ENCODE peak calls at places on chromosomes 5 and 9, in ten cellular contexts. U is HT-29; D is T follicular helper cell; B is left ventricle myocardium inferior; X is activated CD4-positive, alpha-beta T cell treated with anti-CD3 and anti-CD28 coated beads, Interleukin-2, amount 50 U/mL, for 1 hour; R is BE2C; A is SIG-M5; G is T-helper 22 cell; E is stimulated activated CD8-positive, alpha-beta memory T cell treated with anti-CD3 and anti-CD28 coated beads, Interleukin-4, amount 100 ng/mL, for 4 hours; H is SK-N-MC. C is an unnamed sample.
A peak's percentile ranks its signal among the peaks of the same experiment; 100 is the strongest.

GRCh38 chr9:77679696-77680359 is 31.7 kb upstream of the GNA14 start:
- DNase-seq in U (no peak), D (no peak), B (no peak), X (no peak), R (no peak), A (no peak), G (no peak), E (no peak), H (no peak), C (no peak)

GRCh38 chr5:181133610-181134231 is 2.8 kb upstream of the OR2V1 start:
- DNase-seq in U (peak; percentile 54), D (no peak), B (peak; percentile 80), X (no peak), R (peak; percentile 39), A (no peak), G (no peak), E (no peak), H (no peak), C (no peak)

GRCh38 chr5:97157689-97158088 is 15.3 kb upstream of the LIX1 start:
- DNase-seq in U (no peak), D (no peak), B (no peak), X (no peak), R (no peak), A (no peak), G (no peak), E (no peak), H (no peak), C (no peak)

GRCh38 chr9:30758726-30759446 is 1625.6 kb upstream of the ACO1 start:
- DNase-seq in U (no peak), D (no peak), B (no peak), X (no peak), R (no peak), A (no peak), G (no peak), E (no peak), H (no peak), C (no peak)

GRCh38 chr5:149141224-149141956 is at the start of gene ABLIM3:
- DNase-seq in U (peak; percentile 92), D (peak; percentile 52), B (peak; percentile 75), X (peak; percentile 72), R (peak; percentile 72), A (no peak), G (peak; percentile 32), E (peak; percentile 31), H (no peak), C (peak; percentile 54)

GRCh38 chr9:12141422-12141821 is 551.8 kb upstream of the TYRP1 start:
- DNase-seq in U (no peak), D (no peak), B (no peak), X (no peak), R (no peak), A (no peak), G (no peak), E (no peak), H (no peak), C (no peak)

GRCh38 chr5:127386557-127386956 is 96.0 kb downstream of the MEGF10 start:
- DNase-seq in U (no peak), D (no peak), B (no peak), X (no peak), R (no peak), A (no peak), G (no peak), E (no peak), H (no peak), C (no peak)

GRCh38 chr5:119343766-119344165 is 12.1 kb upstream of the TNFAIP8 start:
- DNase-seq in U (no peak), D (no peak), B (no peak), X (no peak), R (no peak), A (peak; percentile 23), G (no peak), E (no peak), H (no peak), C (peak; percentile 44)

GRCh38 chr5:173563246-173563645 is 53.2 kb downstream of the BOD1 start:
- DNase-seq in U (no peak), D (no peak), B (no peak), X (no peak), R (no peak), A (no peak), G (no peak), E (no peak), H (no peak), C (no peak)

GRCh38 chr5:90739567-90739966 is 181.0 kb downstream of the ADGRV1 start:
- DNase-seq in U (no peak), D (no peak), B (no peak), X (no peak), R (no peak), A (no peak), G (no peak), E (no peak), H (no peak), C (no peak)

GRCh38 chr5:102536323-102536928 is 37.6 kb upstream of the SLCO6A1 start:
- DNase-seq in U (peak; percentile 34), D (no peak), B (no peak), X (no peak), R (no peak), A (no peak), G (no peak), E (no peak), H (no peak), C (peak; percentile 22)

GRCh38 chr5:36359267-36359666 is 57.6 kb upstream of the RANBP3L start:
- DNase-seq in U (no peak), D (no peak), B (no peak), X (no peak), R (no peak), A (no peak), G (no peak), E (no peak), H (no peak), C (no peak)

GRCh38 chr9:3124006-3124405 is 280.1 kb upstream of the PUM3 start:
- DNase-seq in U (no peak), D (no peak), B (no peak), X (no peak), R (no peak), A (no peak), G (no peak), E (no peak), H (no peak), C (no peak)

GRCh38 chr9:115997923-115998322 is 155.7 kb upstream of the PAPPA start:
- DNase-seq in U (no peak), D (no peak), B (no peak), X (no peak), R (no peak), A (no peak), G (no peak), E (no peak), H (no peak), C (no peak)

GRCh38 chr5:93607367-93608258 is 24.6 kb downstream of the NR2F1 start:
- DNase-seq in U (peak; percentile 67), D (no peak), B (no peak), X (no peak), R (peak; percentile 51), A (no peak), G (no peak), E (no peak), H (no peak), C (peak; percentile 74)

GRCh38 chr9:127878001-127878651 is 651 bp upstream of the AK1 start:
- DNase-seq in U (no peak), D (no peak), B (no peak), X (no peak), R (no peak), A (no peak), G (no peak), E (no peak), H (no peak), C (no peak)

GRCh38 chr9:89225587-89225986 is 47.0 kb upstream of the SHC3 start:
- DNase-seq in U (no peak), D (no peak), B (no peak), X (no peak), R (no peak), A (no peak), G (no peak), E (no peak), H (no peak), C (no peak)

GRCh38 chr5:74216012-74216411 is 424.5 kb downstream of the ENC1 start:
- DNase-seq in U (no peak), D (no peak), B (no peak), X (no peak), R (no peak), A (no peak), G (no peak), E (no peak), H (no peak), C (no peak)

GRCh38 chr5:166772770-166773169 is 1518.7 kb upstream of the WWC1 start:
- DNase-seq in U (no peak), D (no peak), B (no peak), X (no peak), R (no peak), A (no peak), G (no peak), E (no peak), H (no peak), C (no peak)

GRCh38 chr9:36208521-36209253 is 18.0 kb downstream of the CLTA start:
- DNase-seq in U (no peak), D (no peak), B (no peak), X (no peak), R (peak; percentile 28), A (no peak), G (no peak), E (no peak), H (no peak), C (no peak)

GRCh38 chr5:60488466-60489130 is 211.4 kb downstream of the DEPDC1B start:
- DNase-seq in U (no peak), D (no peak), B (no peak), X (no peak), R (no peak), A (no peak), G (no peak), E (no peak), H (no peak), C (no peak)